ENCODE peak calls at places on chromosomes 12 and 14, in five cellular contexts. B is stomach; D is CD8-positive, alpha-beta memory T cell; R is mucosa of descending colon; L is adipocyte. G is an unnamed sample.
A peak's percentile ranks its signal among the peaks of the same experiment; 100 is the strongest.

GRCh38 chr14:52013984-52014600 is 24.7 kb downstream of the RTRAF start:
- DNase-seq in B (no peak), D (no peak), R (no peak), L (no peak), G (no peak)

GRCh38 chr14:100719976-100720520 is 6.6 kb upstream of the DLK1 start:
- DNase-seq in B (no peak), D (no peak), R (no peak), L (no peak), G (no peak)

GRCh38 chr12:100963381-100963780 is 168.8 kb downstream of the ANO4 start:
- DNase-seq in B (no peak), D (no peak), R (no peak), L (peak; percentile 25), G (no peak)

GRCh38 chr12:46785413-46785812 is 40.4 kb downstream of the SLC38A4 start:
- DNase-seq in B (no peak), D (no peak), R (no peak), L (peak; percentile 16), G (no peak)

GRCh38 chr14:53144244-53144643 is 8.9 kb downstream of the DDHD1 start:
- DNase-seq in B (no peak), D (no peak), R (no peak), L (no peak), G (no peak)

GRCh38 chr12:117489671-117490070 is 128.2 kb upstream of the NOS1 start:
- DNase-seq in B (no peak), D (no peak), R (no peak), L (no peak), G (no peak)

GRCh38 chr12:236445-236844 is 22.5 kb upstream of the SLC6A12 start:
- DNase-seq in B (no peak), D (no peak), R (no peak), L (no peak), G (no peak)

GRCh38 chr14:94043111-94043755 is 17.1 kb downstream of the OTUB2 start:
- DNase-seq in B (no peak), D (no peak), R (peak; percentile 22), L (no peak), G (peak; percentile 66)

GRCh38 chr12:76883826-76884225 is 5.0 kb upstream of the CSRP2 start:
- DNase-seq in B (no peak), D (no peak), R (no peak), L (no peak), G (no peak)

GRCh38 chr12:20342111-20342510 is 26.2 kb upstream of the PDE3A start:
- DNase-seq in B (no peak), D (no peak), R (no peak), L (peak; percentile 4), G (no peak)

GRCh38 chr12:86230516-86231146 is 25.6 kb downstream of the MGAT4C start:
- DNase-seq in B (no peak), D (no peak), R (no peak), L (peak; percentile 48), G (no peak)

GRCh38 chr14:81767266-81767987 is 233.8 kb upstream of the SEL1L start:
- DNase-seq in B (no peak), D (no peak), R (no peak), L (no peak), G (no peak)

GRCh38 chr12:49357099-49357678 is 10.1 kb upstream of the SPATS2 start:
- DNase-seq in B (no peak), D (no peak), R (no peak), L (peak; percentile 93), G (no peak)

GRCh38 chr14:35374273-35374681 is 30.3 kb downstream of the NFKBIA start:
- DNase-seq in B (peak; percentile 51), D (no peak), R (no peak), L (peak; percentile 99), G (peak; percentile 33)

GRCh38 chr12:6925543-6926279 is 2.0 kb upstream of the ATN1 start:
- DNase-seq in B (peak; percentile 77), D (no peak), R (peak; percentile 75), L (peak; percentile 84), G (peak; percentile 74)

GRCh38 chr12:59843260-59843843 is 247.5 kb downstream of the SLC16A7 start:
- DNase-seq in B (no peak), D (no peak), R (no peak), L (no peak), G (no peak)

GRCh38 chr14:64465856-64466554 is 706 bp downstream of the AKAP5 start:
- DNase-seq in B (no peak), D (no peak), R (peak; percentile 32), L (peak; percentile 81), G (no peak)

GRCh38 chr14:95024380-95024779 is 132.9 kb downstream of the DICER1 start:
- DNase-seq in B (no peak), D (no peak), R (no peak), L (no peak), G (no peak)

GRCh38 chr12:121767525-121768016 is 25.9 kb downstream of the RHOF start:
- DNase-seq in B (no peak), D (no peak), R (no peak), L (peak; percentile 67), G (no peak)

GRCh38 chr12:132397152-132397933 is 68.0 kb upstream of the GALNT9 start:
- DNase-seq in B (no peak), D (no peak), R (no peak), L (no peak), G (peak; percentile 45)

GRCh38 chr12:113403435-113404415 is at the start of gene SDS:
- DNase-seq in B (peak; percentile 31), D (no peak), R (peak; percentile 51), L (peak; percentile 18), G (no peak)

GRCh38 chr12:108634225-108634795 is 616 bp upstream of the SELPLG start:
- DNase-seq in B (peak; percentile 34), D (no peak), R (no peak), L (no peak), G (peak; percentile 93)

GRCh38 chr14:99727096-99727870 is 43.2 kb downstream of the CYP46A1 start:
- DNase-seq in B (peak; percentile 18), D (no peak), R (no peak), L (no peak), G (peak; percentile 56)

GRCh38 chr14:103744621-103745395 is 29.2 kb downstream of the ZFYVE21 start:
- DNase-seq in B (no peak), D (no peak), R (no peak), L (no peak), G (peak; percentile 56)

GRCh38 chr12:103196467-103196866 is 239.0 kb downstream of the ASCL1 start:
- DNase-seq in B (no peak), D (no peak), R (no peak), L (no peak), G (no peak)

GRCh38 chr12:131860472-131861260 is 32.5 kb downstream of the MMP17 start:
- DNase-seq in B (peak; percentile 49), D (no peak), R (no peak), L (peak; percentile 86), G (peak; percentile 90)

GRCh38 chr14:61466905-61467280 is 145.5 kb downstream of the PRKCH start:
- DNase-seq in B (no peak), D (no peak), R (no peak), L (no peak), G (no peak)
- H3K4me1 ChIP-seq in B (peaks cover 31% of the 10 kb centered on the region), D (peaks cover 55% of the 10 kb centered on the region), R (peaks cover 11% of the 10 kb centered on the region), L (peaks cover 77% of the 10 kb centered on the region), G (peaks cover 85% of the 10 kb centered on the region)

GRCh38 chr12:119668315-119668651 is 350 bp downstream of the PRKAB1 start:
- DNase-seq in B (no peak), D (no peak), R (no peak), L (no peak), G (no peak)
- H3K4me1 ChIP-seq in B (peaks cover 22% of the 10 kb centered on the region), D (peaks cover 37% of the 10 kb centered on the region), R (peaks cover 34% of the 10 kb centered on the region), L (peaks cover 21% of the 10 kb centered on the region), G (peaks cover 61% of the 10 kb centered on the region)

GRCh38 chr12:92035477-92035876 is 110.2 kb downstream of the BTG1 start:
- DNase-seq in B (no peak), D (no peak), R (no peak), L (no peak), G (no peak)
- H3K4me1 ChIP-seq in B (peaks cover 3% of the 10 kb centered on the region), D (peaks cover 73% of the 10 kb centered on the region), R (peaks cover 8% of the 10 kb centered on the region), L (peaks cover 17% of the 10 kb centered on the region), G (peaks cover 49% of the 10 kb centered on the region)

GRCh38 chr14:77599894-77600293 is 16.5 kb downstream of the SPTLC2 start:
- DNase-seq in B (no peak), D (no peak), R (no peak), L (peak; percentile 14), G (no peak)
- H3K4me1 ChIP-seq in B (peaks cover 48% of the 10 kb centered on the region), D (peaks cover 26% of the 10 kb centered on the region), R (peaks cover 29% of the 10 kb centered on the region), L (peaks cover 15% of the 10 kb centered on the region), G (peaks cover 80% of the 10 kb centered on the region)

GRCh38 chr12:4274396-4274959 is 916 bp downstream of the CCND2 start:
- DNase-seq in B (no peak), D (no peak), R (peak; percentile 68), L (peak; percentile 32), G (peak; percentile 87)

GRCh38 chr12:4276524-4277204 is 3.1 kb downstream of the CCND2 start:
- DNase-seq in B (peak; percentile 77), D (peak; percentile 72), R (peak; percentile 87), L (peak; percentile 95), G (peak; percentile 91)

GRCh38 chr12:4274960-4275868 is 1.7 kb downstream of the CCND2 start:
- DNase-seq in B (no peak), D (no peak), R (peak; percentile 64), L (peak; percentile 60), G (peak; percentile 81)

GRCh38 chr12:4277205-4277543 is 3.6 kb downstream of the CCND2 start:
- DNase-seq in B (no peak), D (no peak), R (no peak), L (no peak), G (no peak)

DNA sequence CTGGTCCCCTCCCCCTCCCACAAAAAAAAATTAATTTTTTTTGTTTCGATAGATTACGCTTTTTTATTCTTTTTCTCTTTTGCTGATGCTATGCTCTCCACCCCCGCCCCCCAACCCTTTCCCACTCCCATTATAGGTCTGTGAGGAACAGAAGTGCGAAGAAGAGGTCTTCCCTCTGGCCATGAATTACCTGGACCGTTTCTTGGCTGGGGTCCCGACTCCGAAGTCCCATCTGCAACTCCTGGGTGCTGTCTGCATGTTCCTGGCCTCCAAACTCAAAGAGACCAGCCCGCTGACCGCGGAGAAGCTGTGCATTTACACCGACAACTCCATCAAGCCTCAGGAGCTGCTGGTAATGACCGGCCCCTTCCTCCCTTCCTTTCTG is 2.3 kb downstream of the CCND2 start:
- DNase-seq in B (no peak), D (no peak), R (peak; percentile 64), L (no peak), G (no peak)
- H3K4me1 ChIP-seq in B (peaks cover 30% of the 10 kb centered on the region), D (peaks cover 52% of the 10 kb centered on the region), R (peaks cover 57% of the 10 kb centered on the region), L (peaks cover 58% of the 10 kb centered on the region), G (peaks cover 100% of the 10 kb centered on the region)